ENCODE peak calls at places on chromosomes 13 and 19, in nine cellular contexts. G, V, C, J, P, Y, X, Q and Z are unnamed samples.

GRCh38 chr13:42836930-42837329 is 55.5 kb downstream of the FAM216B start:
- DNase-seq in P (no peak), Q (no peak), C (no peak), V (peak; percentile 43), X (peak; percentile 41), J (no peak), Y (no peak), G (no peak), Z (peak; percentile 61)

GRCh38 chr19:32936065-32936464 is 35.7 kb downstream of the CEP89 start:
- DNase-seq in P (no peak), G (no peak), X (no peak), Y (no peak), J (no peak), C (no peak), V (no peak), Q (no peak), Z (no peak)

GRCh38 chr19:6219592-6220290 is 60.0 kb downstream of the MLLT1 start:
- DNase-seq in C (no peak), J (no peak), P (no peak), Y (no peak), V (no peak), X (no peak), G (no peak), Q (no peak), Z (no peak)

GRCh38 chr13:49683489-49683888 is 7.8 kb downstream of the EBPL start:
- DNase-seq in P (peak; percentile 67), J (no peak), Y (no peak), C (no peak), X (no peak), V (no peak), G (no peak), Q (no peak), Z (no peak)

GRCh38 chr19:16520074-16520973 is 21.9 kb downstream of the CHERP start:
- DNase-seq in Y (no peak), V (no peak), C (no peak), Q (no peak), P (no peak), X (no peak), G (no peak), J (no peak), Z (no peak)

GRCh38 chr13:95624020-95624419 is 20.5 kb downstream of the DZIP1 start:
- DNase-seq in C (peak; percentile 12), Y (no peak), Q (peak; percentile 35), P (peak; percentile 70), G (no peak), V (no peak), J (no peak), X (peak; percentile 37), Z (no peak)

GRCh38 chr19:39916851-39917396 is 17.5 kb downstream of the FCGBP start:
- DNase-seq in X (no peak), J (no peak), G (no peak), P (no peak), Q (no peak), C (no peak), Y (no peak), V (no peak), Z (no peak)

GRCh38 chr13:113413898-113414282 is 39.4 kb downstream of the ADPRHL1 start:
- DNase-seq in C (no peak), V (no peak), J (no peak), Q (no peak), Y (no peak), G (no peak), X (no peak), P (no peak), Z (no peak)

GRCh38 chr19:49851456-49852259 is 699 bp downstream of the PTOV1 start:
- DNase-seq in P (no peak), Y (no peak), V (no peak), J (no peak), Q (no peak), X (peak; percentile 47), G (no peak), C (peak; percentile 32), Z (no peak)

GRCh38 chr19:49445997-49446396 is 4.7 kb upstream of the SLC17A7 start:
- DNase-seq in C (no peak), J (no peak), Q (no peak), G (no peak), V (no peak), Y (no peak), P (no peak), X (no peak), Z (no peak)

GRCh38 chr13:79090552-79091159 is 315.4 kb downstream of the RBM26 start:
- DNase-seq in X (no peak), V (no peak), G (no peak), Q (no peak), J (no peak), Y (no peak), P (no peak), C (no peak), Z (no peak)

GRCh38 chr13:97640236-97640635 is 206.3 kb downstream of the RAP2A start:
- DNase-seq in J (no peak), Q (no peak), C (no peak), V (no peak), X (no peak), G (no peak), Y (no peak), P (no peak), Z (no peak)

GRCh38 chr19:1236566-1236965 is 1.2 kb downstream of the CBARP start:
- DNase-seq in Y (no peak), J (no peak), V (no peak), Q (no peak), P (no peak), C (no peak), X (no peak), G (no peak), Z (no peak)